ENCODE peak calls at places on chromosomes 4 and X, in seven cellular contexts. G, R, J, S, W, V and L are unnamed samples.
A peak's percentile ranks its signal among the peaks of the same experiment; 100 is the strongest.

GRCh38 chrX:80812176-80812575 is 2.5 kb upstream of the BRWD3 start:
- DNase-seq in S (no peak), G (peak; percentile 35), V (no peak), J (peak; percentile 35), W (peak; percentile 8), R (no peak), L (no peak)

GRCh38 chr4:7862561-7863200 is 77.0 kb downstream of the AFAP1 start:
- DNase-seq in S (peak; percentile 43), G (no peak), V (no peak), R (no peak), J (no peak), W (no peak), L (no peak)

GRCh38 chr4:102483120-102483519 is 18.0 kb upstream of the NFKB1 start:
- DNase-seq in G (no peak), R (no peak), V (peak; percentile 54), W (no peak), S (no peak), J (no peak), L (no peak)

GRCh38 chr4:16227462-16227868 is 1.2 kb upstream of the TAPT1 start:
- DNase-seq in W (peak; percentile 17), R (peak; percentile 44), V (peak; percentile 65), G (peak; percentile 42), J (peak; percentile 29), S (peak; percentile 74), L (peak; percentile 81)

GRCh38 chr4:41692717-41693345 is 55.7 kb downstream of the PHOX2B start:
- DNase-seq in G (peak; percentile 76), S (no peak), R (peak; percentile 13), J (peak; percentile 1), V (peak; percentile 65), W (peak; percentile 45), L (no peak)

GRCh38 chrX:136266828-136267227 is 15.6 kb upstream of the MAP7D3 start:
- DNase-seq in G (no peak), S (no peak), V (no peak), J (no peak), W (no peak), R (no peak), L (no peak)

GRCh38 chrX:19677121-19677520 is 161.8 kb upstream of the MAP3K15 start:
- DNase-seq in R (no peak), G (no peak), J (no peak), V (no peak), W (no peak), S (no peak), L (no peak)

GRCh38 chrX:5650904-5651303 is 577.8 kb downstream of the NLGN4X start:
- DNase-seq in W (no peak), S (no peak), J (no peak), G (no peak), R (no peak), V (no peak), L (no peak)

GRCh38 chrX:153816821-153817220 is 13.5 kb downstream of the PDZD4 start:
- DNase-seq in J (peak; percentile 43), G (no peak), S (no peak), W (peak; percentile 29), R (no peak), V (no peak), L (no peak)

GRCh38 chr4:99300934-99301333 is 10.1 kb upstream of the ADH1A start:
- DNase-seq in V (peak; percentile 72), W (no peak), S (peak; percentile 93), J (no peak), R (peak; percentile 60), G (peak; percentile 84), L (peak; percentile 94)

GRCh38 chrX:115029869-115030564 is 12.6 kb upstream of the IL13RA2 start:
- DNase-seq in R (no peak), V (no peak), G (no peak), J (no peak), S (no peak), W (no peak), L (no peak)

GRCh38 chrX:47864785-47865184 is 28.1 kb downstream of the ZNF81 start:
- DNase-seq in R (no peak), W (no peak), G (no peak), J (no peak), S (no peak), V (no peak), L (no peak)

GRCh38 chr4:5749568-5749967 is 38.6 kb downstream of the EVC start:
- DNase-seq in R (no peak), S (peak; percentile 56), J (no peak), G (no peak), W (no peak), V (peak; percentile 51), L (no peak)

GRCh38 chrX:130120746-130121504 is 10.6 kb upstream of the ELF4 start:
- DNase-seq in S (peak; percentile 88), V (peak; percentile 81), W (peak; percentile 86), J (peak; percentile 68), G (peak; percentile 80), R (peak; percentile 76), L (peak; percentile 80)

GRCh38 chr4:103786014-103786413 is 66.2 kb upstream of the TACR3 start:
- DNase-seq in S (no peak), W (peak; percentile 16), G (peak; percentile 71), V (no peak), J (no peak), R (no peak), L (no peak)

GRCh38 chr4:163071308-163071707 is 95.4 kb downstream of the NAF1 start:
- DNase-seq in G (no peak), V (no peak), R (no peak), W (no peak), S (no peak), J (no peak), L (no peak)

GRCh38 chr4:55561884-55562283 is 15.2 kb upstream of the CLOCK start:
- DNase-seq in V (no peak), S (no peak), W (no peak), R (no peak), J (no peak), G (no peak), L (no peak)

GRCh38 chrX:46263494-46263893 is 281.7 kb downstream of the ZNF674 start:
- DNase-seq in G (no peak), R (no peak), J (no peak), S (no peak), W (no peak), V (no peak), L (no peak)

GRCh38 chrX:132489256-132490085 is 633 bp upstream of the MBNL3 start:
- DNase-seq in R (peak; percentile 66), G (peak; percentile 61), J (peak; percentile 50), S (peak; percentile 69), W (peak; percentile 69), V (peak; percentile 91), L (no peak)

GRCh38 chr4:78767350-78767749 is 8.8 kb upstream of the BMP2K start:
- DNase-seq in S (no peak), G (no peak), R (no peak), J (no peak), V (no peak), W (no peak), L (no peak)

GRCh38 chr4:115562506-115562905 is 449.1 kb upstream of the NDST4 start:
- DNase-seq in G (no peak), W (no peak), V (no peak), R (no peak), J (no peak), S (no peak), L (no peak)

GRCh38 chrX:112769034-112769433 is 71.6 kb downstream of the AMOT start:
- DNase-seq in J (no peak), S (no peak), R (no peak), G (no peak), V (no peak), W (no peak), L (no peak)

DNA sequence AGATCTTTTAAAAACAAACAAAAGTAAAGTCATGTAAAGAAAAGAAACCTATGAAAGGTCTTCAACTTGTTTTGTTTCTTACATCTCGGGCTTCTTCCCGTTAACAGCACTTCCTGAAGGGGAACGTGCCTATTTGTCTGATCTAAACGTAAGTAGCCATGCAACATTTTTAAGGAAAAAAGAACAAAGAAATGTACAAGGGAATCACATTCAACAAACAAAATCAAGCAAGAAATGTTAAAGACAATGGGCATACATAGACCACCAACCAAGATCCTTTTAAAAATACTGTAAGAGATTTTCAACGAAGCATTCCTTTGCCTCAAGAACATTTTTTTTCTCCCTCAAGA is 111.9 kb upstream of the TTC29 start:
- DNase-seq in J (no peak), W (no peak), S (no peak), V (no peak), G (peak; percentile 24), R (no peak), L (no peak)
- H3K27ac ChIP-seq in J (no peak overlapping the region), W (no peak overlapping the region), S (no peak overlapping the region), V (peak overlapping the region; percentile 67), G (no peak overlapping the region), R (peak overlapping the region; percentile 2), L (no peak overlapping the region)

GRCh38 chrX:104112326-104112951 is at the start of gene ZCCHC18:
- DNase-seq in S (peak; percentile 76), V (peak; percentile 67), G (peak; percentile 32), J (peak; percentile 28), R (peak; percentile 59), W (peak; percentile 88), L (no peak)
- H3K27ac ChIP-seq in S (peak within 1 kb of the TSS; percentile 69), V (peak within 1 kb of the TSS; percentile 58), G (no peak within 1 kb of the TSS), J (peak within 1 kb of the TSS; percentile 67), R (peak within 1 kb of the TSS; percentile 70), W (peak within 1 kb of the TSS; percentile 65), L (no peak within 1 kb of the TSS)

GRCh38 chr4:26458104-26458503 is 32.2 kb downstream of the CCKAR start:
- DNase-seq in G (no peak), W (no peak), V (no peak), S (no peak), J (no peak), R (no peak), L (no peak)

GRCh38 chr4:26459054-26459755 is 31.1 kb downstream of the CCKAR start:
- DNase-seq in G (peak; percentile 77), J (peak; percentile 23), R (no peak), V (no peak), S (no peak), W (peak; percentile 56), L (no peak)

GRCh38 chr4:26454961-26455360 is 35.3 kb downstream of the CCKAR start:
- DNase-seq in W (no peak), S (no peak), R (no peak), J (no peak), G (no peak), V (no peak), L (no peak)

GRCh38 chr4:26455571-26455970 is 34.7 kb downstream of the CCKAR start:
- DNase-seq in V (no peak), R (no peak), J (no peak), W (no peak), G (no peak), S (no peak), L (no peak)

GRCh38 chr4:26457412-26457811 is 32.9 kb downstream of the CCKAR start:
- DNase-seq in W (no peak), J (no peak), S (no peak), V (no peak), G (no peak), R (no peak), L (no peak)
- H3K27ac ChIP-seq in W (no peak overlapping the region), J (no peak overlapping the region), S (no peak overlapping the region), V (no peak overlapping the region), G (no peak overlapping the region), R (no peak overlapping the region), L (no peak overlapping the region)

DNA sequence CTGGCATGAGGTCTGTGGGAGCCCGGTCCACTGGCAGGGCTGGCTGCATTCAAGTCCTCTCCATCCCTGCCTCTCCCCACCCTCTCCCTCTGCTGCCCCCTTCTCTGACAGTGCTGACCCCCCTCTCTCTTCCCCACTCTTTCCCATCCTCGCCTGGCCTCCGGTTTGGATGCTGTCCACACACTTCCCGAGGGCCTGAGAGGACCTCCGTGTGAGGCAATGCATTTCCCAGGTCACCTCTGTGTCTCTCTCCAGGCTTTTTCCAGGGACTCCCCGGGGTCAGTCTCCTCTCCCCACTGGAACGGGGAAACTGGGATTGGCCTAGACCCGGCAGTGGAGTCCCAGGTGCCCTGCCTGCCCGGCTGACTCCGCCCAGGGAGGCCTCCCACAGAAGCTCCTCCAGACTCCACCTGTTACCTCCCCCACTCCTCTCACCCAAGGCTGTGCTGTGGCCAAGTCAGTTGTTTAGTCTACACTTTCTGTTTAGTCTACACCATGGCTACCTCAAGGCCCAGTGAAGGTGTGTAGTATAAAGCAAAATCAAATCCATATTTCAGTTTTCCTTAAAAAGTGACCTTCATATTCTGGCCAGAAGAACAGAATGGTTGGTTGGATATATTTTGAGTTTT is 146.8 kb downstream of the PTTG2 start:
- DNase-seq in V (no peak), G (no peak), R (no peak), W (no peak), J (no peak), S (no peak), L (no peak)
- H3K27ac ChIP-seq in V (no peak overlapping the region), G (no peak overlapping the region), R (no peak overlapping the region), W (no peak overlapping the region), J (no peak overlapping the region), S (no peak overlapping the region), L (no peak overlapping the region)